ENCODE peak calls at places on chromosomes 1 and 21, in six cellular contexts. T, U, K, P, I and A are unnamed samples. For H3K9me3 and H3K4me1, the result is how much of the 10 kb centered on the place peaks cover.

GRCh38 chr1:1001057-1001630 is 1.2 kb upstream of the HES4 start:
- DNase-seq in T (peak), U (no peak), K (peak), P (peak), I (no peak), A (no peak)

GRCh38 chr21:34524671-34525601 is 12.9 kb upstream of the KCNE1 start:
- DNase-seq in T (peak), U (no peak), K (peak), P (no peak), I (no peak), A (no peak)

GRCh38 chr1:88684482-88685238 is 587 bp downstream of the PKN2 start:
- DNase-seq in T (peak), U (peak), K (peak), P (peak), I (peak), A (peak)

GRCh38 chr1:177181280-177181630 is 10.5 kb downstream of the BRINP2 start:
- DNase-seq in T (peak), U (no peak), K (no peak), P (no peak), I (no peak), A (no peak)

GRCh38 chr1:224082146-224082545 is 31.8 kb upstream of the FBXO28 start:
- DNase-seq in T (no peak), U (no peak), K (no peak), P (no peak), I (no peak), A (no peak)

GRCh38 chr1:30660241-30660640 is 63.1 kb downstream of the MATN1 start:
- DNase-seq in T (no peak), U (no peak), K (peak), P (no peak), I (no peak), A (no peak)

GRCh38 chr1:3402258-3403010 is 52.0 kb upstream of the ARHGEF16 start:
- DNase-seq in T (no peak), U (no peak), K (no peak), P (no peak), I (no peak), A (no peak)

GRCh38 chr1:157045251-157046218 is at the start of gene ARHGEF11:
- DNase-seq in T (peak), U (peak), K (peak), P (peak), I (peak), A (peak)

GRCh38 chr21:38520511-38520910 is 22.2 kb upstream of the ERG start:
- DNase-seq in T (no peak), U (no peak), K (no peak), P (no peak), I (no peak), A (no peak)

GRCh38 chr1:228911225-228911624 is 175.9 kb downstream of the RHOU start:
- DNase-seq in T (no peak), U (no peak), K (peak), P (no peak), I (no peak), A (no peak)
- TF ChIP-seq CTCF in T (no peak), U (no peak), K (no peak), P (no peak), I (no peak), A (no peak)

GRCh38 chr1:5883129-5884048 is 108.8 kb downstream of the NPHP4 start:
- DNase-seq in T (no peak), U (no peak), K (no peak), P (no peak), I (no peak), A (peak)
- H3K9me3 ChIP-seq in T (under half), U (under half), K (under half), P (under half), I (under half), A (under half)

GRCh38 chr21:36274128-36274527 is 45.9 kb upstream of the MORC3 start:
- DNase-seq in T (no peak), U (no peak), K (no peak), P (no peak), I (no peak), A (no peak)
- H3K4me1 ChIP-seq in T (under half), U (under half), K (under half), P (under half), I (under half), A (under half)

DNA sequence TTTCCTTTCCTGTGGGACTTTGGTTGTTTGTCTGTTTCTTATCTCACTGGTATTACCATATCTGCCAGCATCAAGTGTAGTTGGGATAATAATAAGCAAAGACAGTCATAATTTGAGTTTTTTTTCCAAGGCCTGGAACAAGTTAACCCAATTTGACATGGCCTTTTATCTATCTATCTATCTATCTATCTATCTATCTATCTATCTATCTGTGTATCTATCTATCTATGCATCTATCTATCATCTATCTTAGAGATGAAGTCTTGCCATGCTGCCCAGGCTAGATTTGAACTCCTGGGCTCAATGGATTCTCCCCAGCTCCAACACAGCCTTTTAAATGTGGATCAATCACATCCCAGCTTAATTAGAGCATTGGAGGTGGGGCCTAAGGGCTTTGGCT is 174.1 kb upstream of the CSF3R start:
- DNase-seq in T (no peak), U (no peak), K (no peak), P (no peak), I (no peak), A (no peak)
- TF ChIP-seq CTCF in T (no peak), U (no peak), K (no peak), P (no peak), I (no peak), A (no peak)

GRCh38 chr21:19290328-19290727 is 886.7 kb upstream of the TMPRSS15 start:
- DNase-seq in T (no peak), U (no peak), K (no peak), P (no peak), I (no peak), A (no peak)
- H3K9me3 ChIP-seq in T (under half), U (under half), K (under half), P (under half), I (under half), A (under half)